ENCODE peak calls at places on chromosomes 4 and X, in eight cellular contexts. E, Y, X, Q, P, V, J and F are unnamed samples.

GRCh38 chrX:13888284-13888683 is 71.4 kb upstream of the GPM6B start:
- DNase-seq in X (no peak), E (no peak), Q (no peak), J (peak), V (no peak), P (no peak), Y (no peak), F (no peak)

GRCh38 chr4:76383001-76383400 is 37.9 kb downstream of the CCDC158 start:
- DNase-seq in P (no peak), E (no peak), Q (no peak), X (no peak), J (no peak), Y (no peak), V (no peak), F (no peak)

GRCh38 chrX:97065973-97066372 is 182.3 kb downstream of the RPA4 start:
- DNase-seq in J (no peak), P (no peak), X (no peak), Q (peak), Y (no peak), E (no peak), V (no peak), F (no peak)

GRCh38 chrX:69293776-69294601 is 128.7 kb upstream of the PJA1 start:
- DNase-seq in Q (no peak), J (no peak), Y (no peak), E (no peak), P (no peak), X (no peak), V (no peak), F (no peak)

GRCh38 chr4:102640669-102641068 is 120.1 kb downstream of the MANBA start:
- DNase-seq in Q (peak), P (no peak), J (no peak), X (no peak), V (no peak), Y (no peak), E (no peak), F (no peak)

GRCh38 chrX:130770615-130771014 is 132.4 kb downstream of the ENOX2 start:
- DNase-seq in Y (no peak), Q (peak), P (no peak), V (no peak), J (no peak), E (no peak), X (no peak), F (no peak)

GRCh38 chr4:155208258-155209054 is at the start of gene NPY2R:
- DNase-seq in Q (no peak), X (peak), P (peak), E (peak), J (no peak), V (no peak), Y (no peak), F (no peak)

GRCh38 chr4:3667258-3667657 is 98.9 kb upstream of the ADRA2C start:
- DNase-seq in Q (no peak), Y (no peak), E (no peak), P (no peak), J (no peak), X (no peak), V (no peak), F (no peak)

GRCh38 chr4:169418846-169419245 is 148.1 kb upstream of the SH3RF1 start:
- DNase-seq in Q (no peak), X (no peak), V (no peak), P (no peak), J (no peak), E (no peak), Y (no peak), F (no peak)

GRCh38 chr4:82721819-82722423 is 76.7 kb downstream of the SCD5 start:
- DNase-seq in Y (no peak), P (no peak), V (peak), J (peak), Q (peak), X (peak), E (peak), F (peak)

GRCh38 chrX:53071604-53072417 is 10.4 kb upstream of the TSPYL2 start:
- DNase-seq in Q (peak), J (no peak), E (peak), Y (peak), X (peak), P (peak), V (peak), F (peak)

GRCh38 chr4:83569967-83570366 is 34.1 kb downstream of the GPAT3 start:
- DNase-seq in E (no peak), J (peak), Q (no peak), X (no peak), P (no peak), Y (no peak), V (peak), F (no peak)

GRCh38 chrX:119655125-119655524 is 37.8 kb downstream of the SEPTIN6 start:
- DNase-seq in Q (peak), J (no peak), E (peak), Y (no peak), V (no peak), X (no peak), P (no peak), F (peak)

GRCh38 chrX:118208476-118208875 is 91.9 kb upstream of the KLHL13 start:
- DNase-seq in E (no peak), P (no peak), J (no peak), Y (no peak), V (no peak), X (no peak), Q (no peak), F (no peak)

GRCh38 chr4:108536577-108536976 is 83.8 kb upstream of the RPL34 start:
- DNase-seq in X (no peak), Y (no peak), Q (no peak), J (no peak), E (no peak), P (no peak), V (no peak), F (no peak)

GRCh38 chr4:7330811-7331681 is 103.7 kb downstream of the PSAPL1 start:
- DNase-seq in Q (no peak), V (no peak), J (no peak), Y (peak), E (no peak), P (no peak), X (no peak), F (no peak)

GRCh38 chr4:109302366-109303140 is at the start of gene COL25A1:
- DNase-seq in X (peak), Y (peak), P (peak), J (peak), V (no peak), E (peak), Q (peak), F (no peak)

GRCh38 chrX:142998447-142999208 is 27.1 kb upstream of the SPANXN4 start:
- DNase-seq in J (no peak), X (no peak), V (peak), P (no peak), E (no peak), Q (no peak), Y (no peak), F (no peak)

GRCh38 chr4:153038493-153039311 is 102.6 kb downstream of the FHDC1 start:
- DNase-seq in V (no peak), Y (no peak), P (no peak), J (no peak), Q (no peak), X (no peak), E (no peak), F (no peak)

GRCh38 chr4:11293866-11294265 is 134.8 kb downstream of the HS3ST1 start:
- DNase-seq in P (no peak), Q (no peak), J (no peak), Y (no peak), X (no peak), V (no peak), E (no peak), F (no peak)

GRCh38 chrX:155108427-155108826 is 37.1 kb downstream of the BRCC3 start:
- DNase-seq in Y (no peak), Q (no peak), J (no peak), E (no peak), V (no peak), P (no peak), X (no peak), F (no peak)